ENCODE peak calls at places on chromosomes 1 and 21, in four cellular contexts. T is psoas muscle, X is heart left ventricle, S is ascending aorta. W is an unnamed sample.

GRCh38 chr1:201149400-201149799 is 4.9 kb downstream of the TMEM9 start:
- DNase-seq in S (no peak), X (no peak), T (no peak), W (no peak)

GRCh38 chr1:67850611-67851075 is 17.4 kb upstream of the GNG12 start:
- DNase-seq in T (peak), S (peak), X (peak), W (peak)

GRCh38 chr1:154014154-154014910 is 23.8 kb downstream of the RPS27 start:
- DNase-seq in X (no peak), S (no peak), T (no peak), W (no peak)

GRCh38 chr1:40795811-40796586 is 12.4 kb downstream of the KCNQ4 start:
- DNase-seq in S (no peak), T (peak), X (no peak), W (no peak)

GRCh38 chr1:181124206-181124825 is 35.8 kb downstream of the IER5 start:
- DNase-seq in X (no peak), T (no peak), S (no peak), W (no peak)

GRCh38 chr1:226654508-226655124 is 84.5 kb downstream of the ITPKB start:
- DNase-seq in S (no peak), X (no peak), T (peak), W (peak)

GRCh38 chr1:36306210-36306901 is at the start of gene SH3D21:
- DNase-seq in S (no peak), X (peak), T (peak), W (peak)

GRCh38 chr21:38140192-38140905 is 116.4 kb upstream of the KCNJ15 start:
- DNase-seq in S (no peak), X (peak), T (peak), W (peak)

GRCh38 chr1:219446288-219446687 is 166.6 kb downstream of the ZC3H11B start:
- DNase-seq in S (no peak), X (no peak), T (no peak), W (no peak)

GRCh38 chr1:9351654-9352271 is 59.1 kb downstream of the SPSB1 start:
- DNase-seq in S (no peak), T (no peak), X (no peak), W (no peak)

GRCh38 chr21:32302560-32302959 is 3.9 kb downstream of the MRAP start:
- DNase-seq in S (no peak), X (no peak), T (no peak), W (no peak)

GRCh38 chr1:91402023-91402422 is 2.6 kb downstream of the HFM1 start:
- DNase-seq in X (no peak), T (no peak), S (no peak), W (no peak)
- TF ChIP-seq CTCF in X (peak), T (peak), S (peak), W (peak)

DNA sequence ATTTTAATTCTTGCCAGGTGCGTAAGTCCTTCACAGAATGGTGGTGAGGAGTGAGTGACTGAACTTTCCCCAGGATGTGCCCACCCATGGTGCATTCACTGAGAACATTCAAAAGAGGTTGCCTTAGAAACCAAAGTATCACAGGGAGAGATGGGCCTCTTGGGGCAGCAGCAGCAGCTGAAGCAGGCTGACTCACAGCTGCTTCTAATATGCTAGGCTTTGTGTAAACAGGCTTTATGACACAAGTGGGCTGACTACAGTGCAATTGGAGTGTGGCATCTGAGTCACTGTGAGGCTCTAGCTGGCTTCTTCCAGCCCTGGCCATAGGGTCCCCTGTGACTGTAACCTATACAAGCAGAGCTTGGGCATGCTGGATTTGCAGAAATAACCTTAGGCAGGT is 12.6 kb downstream of the PIGP start:
- DNase-seq in T (peak), X (peak), S (no peak), W (no peak)
- TF ChIP-seq CTCF in T (no peak), X (no peak), S (no peak), W (no peak)

DNA sequence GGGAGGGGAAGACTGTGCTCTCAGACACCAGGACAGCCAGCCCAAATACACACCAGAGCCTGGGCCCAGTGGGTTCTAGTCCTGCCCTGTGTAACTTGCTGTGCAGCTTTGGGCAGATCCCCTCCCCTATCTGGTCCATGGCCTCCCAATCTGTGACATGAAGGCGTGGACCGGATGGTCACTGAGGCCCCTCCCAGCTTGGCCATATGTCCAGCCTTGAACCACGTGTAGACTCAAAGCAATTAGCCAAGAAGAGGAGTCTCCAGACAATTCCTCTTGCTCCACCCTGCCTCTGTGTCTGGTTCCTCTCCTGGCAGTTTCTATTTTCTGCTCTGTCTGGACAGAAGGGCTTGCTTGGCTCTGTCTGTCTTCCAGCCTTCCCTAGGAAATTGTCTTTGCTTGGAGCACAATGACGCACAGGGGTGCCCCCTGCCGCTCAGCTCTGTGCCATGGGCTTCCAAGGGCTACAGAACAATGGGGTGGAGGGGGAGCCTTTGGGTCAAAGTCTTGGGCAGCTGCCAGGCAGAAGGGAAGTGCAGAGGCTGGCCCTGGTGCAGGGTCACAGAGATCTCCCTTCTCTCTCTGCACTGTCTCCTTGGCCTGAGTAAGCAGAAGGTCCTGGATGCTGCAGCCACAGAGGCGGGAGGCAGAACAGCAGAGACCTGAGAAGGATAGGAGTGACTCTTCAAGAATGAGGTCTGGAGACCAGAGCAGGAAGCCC is 66.1 kb downstream of the TENT5C start:
- DNase-seq in X (peak), S (no peak), T (peak), W (peak)
- TF ChIP-seq CTCF in X (peak), S (peak), T (peak), W (peak)

GRCh38 chr1:164773146-164773545 is 214.2 kb downstream of the PBX1 start:
- DNase-seq in T (no peak), X (no peak), S (no peak), W (no peak)

GRCh38 chr1:164774819-164775654 is 216.1 kb downstream of the PBX1 start:
- DNase-seq in T (no peak), S (no peak), X (no peak), W (no peak)

GRCh38 chr1:164772635-164773034 is 213.7 kb downstream of the PBX1 start:
- DNase-seq in S (peak), T (peak), X (peak), W (peak)

GRCh38 chr1:164771568-164772350 is 212.8 kb downstream of the PBX1 start:
- DNase-seq in S (no peak), T (no peak), X (no peak), W (no peak)

DNA sequence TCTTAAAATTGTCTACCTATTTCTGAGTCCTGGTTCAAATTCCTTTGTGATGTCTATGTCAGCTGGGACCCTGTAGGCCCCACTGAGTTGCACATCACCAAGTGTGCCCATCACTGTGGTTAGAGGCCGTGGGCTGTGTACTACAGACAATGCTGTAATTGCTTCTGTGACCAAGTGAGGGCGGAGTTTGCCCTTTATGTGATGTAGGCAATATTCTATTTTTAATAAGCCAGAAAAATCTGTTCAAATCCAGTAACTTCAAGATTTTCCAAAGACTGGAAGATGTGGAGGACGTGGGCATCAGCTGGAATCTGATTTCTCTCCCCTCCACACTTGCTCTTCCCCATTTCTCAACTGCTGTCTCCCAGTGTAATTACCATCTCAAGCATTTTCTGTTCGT is 215.4 kb downstream of the PBX1 start:
- DNase-seq in S (no peak), X (no peak), T (no peak), W (no peak)
- TF ChIP-seq CTCF in S (no peak), X (no peak), T (peak), W (no peak)

DNA sequence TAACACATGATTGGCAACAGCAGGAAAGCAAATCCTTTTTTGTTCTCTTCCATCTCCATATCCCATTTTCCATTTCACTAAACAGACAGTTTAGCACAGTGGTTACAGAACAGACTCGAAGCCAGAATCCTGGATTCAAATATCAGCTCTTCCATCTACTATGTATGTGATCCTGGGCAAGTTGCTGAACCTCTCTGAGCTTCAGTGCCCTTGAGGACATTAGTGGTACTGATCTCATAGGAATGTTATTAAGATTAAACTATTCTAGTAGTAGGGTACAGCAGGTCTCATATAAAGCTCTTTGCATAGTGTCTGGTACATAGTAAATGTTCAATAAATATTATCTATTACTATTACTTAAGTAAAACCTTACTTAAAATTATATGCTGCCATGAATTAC is 13.8 kb upstream of the HHIPL2 start:
- DNase-seq in T (no peak), X (no peak), S (no peak), W (no peak)
- TF ChIP-seq CTCF in T (no peak), X (no peak), S (no peak), W (no peak)

GRCh38 chr21:35603471-35603870 is 456.9 kb downstream of the SETD4 start:
- DNase-seq in T (no peak), X (no peak), S (no peak), W (no peak)
- TF ChIP-seq CTCF in T (no peak), X (no peak), S (no peak), W (no peak)

GRCh38 chr21:27759091-27759659 is 792.3 kb upstream of the ADAMTS5 start:
- DNase-seq in X (peak), T (no peak), S (no peak), W (peak)
- TF ChIP-seq CTCF in X (peak), T (peak), S (peak), W (peak)

GRCh38 chr1:165960136-165960535 is 132.7 kb downstream of the UCK2 start:
- DNase-seq in X (no peak), S (no peak), T (no peak), W (no peak)
- TF ChIP-seq CTCF in X (no peak), S (no peak), T (no peak), W (no peak)

DNA sequence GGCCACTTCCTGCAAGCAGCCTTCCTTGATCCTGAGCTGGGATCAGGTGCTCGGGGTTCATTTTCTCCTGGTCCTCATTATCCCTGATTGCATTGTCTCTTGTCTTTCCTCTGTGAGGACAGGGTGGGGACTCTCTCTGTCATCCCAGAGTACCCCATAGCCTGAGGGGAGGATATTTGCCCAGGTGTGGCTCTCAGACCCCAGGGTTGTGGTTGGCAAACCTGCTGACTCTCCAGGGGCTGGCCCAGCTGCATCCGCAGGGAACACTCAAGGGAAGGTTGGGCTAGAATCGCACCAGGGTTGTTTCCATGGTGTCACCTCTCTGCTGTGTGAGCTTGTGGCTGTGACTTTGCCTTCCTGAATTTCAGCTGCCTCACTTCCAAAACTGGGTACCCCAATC is 276.8 kb upstream of the C1orf174 start:
- DNase-seq in S (no peak), T (no peak), X (no peak), W (no peak)
- TF ChIP-seq CTCF in S (no peak), T (no peak), X (no peak), W (no peak)

DNA sequence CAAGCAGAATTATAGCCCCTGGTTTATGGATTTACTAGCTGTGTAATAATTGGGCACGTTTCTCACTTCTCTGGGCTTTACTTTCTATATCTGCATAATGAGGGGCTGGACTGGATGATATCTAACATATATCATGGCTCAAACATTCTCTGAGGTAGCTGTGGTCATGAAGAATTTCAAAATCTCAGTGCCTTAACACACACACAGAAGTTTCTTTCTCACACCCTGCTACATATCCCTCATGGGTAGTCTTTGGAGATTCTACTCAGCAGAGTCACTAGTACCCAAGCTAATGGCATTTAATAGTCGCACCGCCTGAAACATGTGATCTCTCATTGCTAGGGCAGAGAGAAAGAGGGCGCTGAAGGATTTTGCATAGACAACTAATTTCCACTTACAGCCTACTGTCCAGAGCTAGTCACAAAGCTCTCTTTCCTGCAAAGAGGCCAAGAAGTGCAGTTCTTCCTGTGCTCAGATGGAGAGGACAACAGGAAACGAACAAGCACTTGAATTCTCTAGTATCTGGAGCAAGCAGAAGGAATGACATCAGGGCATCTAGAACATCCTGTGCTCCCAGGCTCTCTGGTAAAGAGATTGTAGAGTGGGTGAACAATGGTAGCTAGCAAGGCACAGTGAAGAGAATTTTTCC is 183.5 kb upstream of the PTBP2 start:
- DNase-seq in X (no peak), S (no peak), T (no peak), W (no peak)
- TF ChIP-seq CTCF in X (peak), S (no peak), T (no peak), W (peak)